ENCODE peak calls at places on chromosomes 5 and 9, in four cellular contexts. V, N, H and W are unnamed samples.
A peak's percentile ranks its signal among the peaks of the same experiment; 100 is the strongest.

GRCh38 chr9:132244582-132245455 is 83.0 kb downstream of the NTNG2 start:
- DNase-seq in V (no peak), N (no peak), H (no peak), W (no peak)

GRCh38 chr9:5626727-5627634 is 1.9 kb upstream of the RIC1 start:
- DNase-seq in V (no peak), N (peak; percentile 76), H (peak; percentile 94), W (no peak)

GRCh38 chr5:55306641-55307382 is 682 bp downstream of the DHX29 start:
- DNase-seq in V (peak; percentile 18), N (peak; percentile 32), H (no peak), W (peak; percentile 27)

GRCh38 chr9:129320575-129321311 is 142.7 kb upstream of the IER5L start:
- DNase-seq in V (peak; percentile 64), N (peak; percentile 53), H (peak; percentile 34), W (peak; percentile 63)

GRCh38 chr5:27778121-27778520 is 739.7 kb upstream of the CDH9 start:
- DNase-seq in V (no peak), N (no peak), H (no peak), W (no peak)

GRCh38 chr5:148443998-148444397 is 60.2 kb downstream of the FBXO38 start:
- DNase-seq in V (peak; percentile 45), N (peak; percentile 78), H (peak; percentile 3), W (peak; percentile 65)

GRCh38 chr5:149301744-149302380 is 30.2 kb downstream of the AFAP1L1 start:
- DNase-seq in V (no peak), N (no peak), H (no peak), W (no peak)

GRCh38 chr5:78757269-78758053 is 108.9 kb upstream of the LHFPL2 start:
- DNase-seq in V (no peak), N (peak; percentile 24), H (peak; percentile 66), W (peak; percentile 46)

GRCh38 chr5:39423331-39423751 is 1.4 kb downstream of the DAB2 start:
- DNase-seq in V (no peak), N (peak; percentile 57), H (no peak), W (no peak)
- TF ChIP-seq FOXK2 in V (no peak), N (no peak), H (no peak), W (no peak)

DNA sequence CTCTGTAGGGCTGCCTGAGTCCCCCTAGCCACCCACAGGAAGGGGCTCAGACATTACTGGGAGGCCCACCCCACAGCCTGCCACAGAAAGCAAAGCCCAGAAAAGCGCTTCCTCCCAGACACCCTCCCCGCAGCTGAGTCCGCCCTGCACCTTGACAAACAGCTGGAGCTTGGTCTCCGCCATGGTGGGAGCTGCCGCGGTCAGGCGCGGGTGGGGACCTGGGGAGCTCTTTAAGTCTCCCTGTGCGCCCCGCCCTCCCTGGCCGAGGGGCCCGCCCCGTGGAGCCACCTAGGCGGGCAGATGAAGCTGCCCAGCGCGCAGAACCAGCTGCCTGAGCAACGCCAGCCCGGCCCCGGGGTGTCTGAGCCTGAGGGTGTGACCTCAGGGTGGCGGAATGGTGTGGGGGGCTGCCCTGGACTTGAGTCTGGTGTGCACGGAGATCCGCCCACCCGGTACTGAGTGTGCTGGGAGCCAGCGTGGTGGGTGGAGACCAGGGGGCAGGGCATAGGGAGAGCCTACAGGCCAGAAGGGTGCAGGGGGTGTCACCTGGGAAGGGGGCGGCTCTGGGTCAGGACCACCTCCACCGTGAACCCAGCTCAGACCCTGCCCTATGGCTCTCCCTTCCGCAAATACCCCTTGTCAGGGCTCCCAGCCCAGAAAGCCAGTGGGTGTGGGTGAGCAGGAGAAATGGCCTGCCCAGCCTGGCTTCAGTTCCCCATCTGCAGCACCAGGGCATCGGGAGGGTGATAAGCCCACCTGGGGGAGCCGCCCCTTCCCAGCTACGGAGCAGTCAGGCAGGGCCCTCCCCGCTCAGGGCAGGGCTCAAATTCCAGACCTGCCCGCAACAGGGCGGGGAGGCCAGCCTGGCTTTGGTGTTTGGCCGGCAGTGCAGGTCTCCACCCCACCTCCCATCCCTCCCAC is at the start of gene CLIC3:
- DNase-seq in V (no peak), N (peak; percentile 79), H (no peak), W (peak; percentile 46)
- TF ChIP-seq FOXK2 in V (no peak), N (no peak), H (no peak), W (no peak)

GRCh38 chr5:131005963-131006684 is 158.9 kb downstream of the HINT1 start:
- DNase-seq in V (no peak), N (no peak), H (no peak), W (peak; percentile 15)
- TF ChIP-seq FOXK2 in V (no peak), N (no peak), H (no peak), W (no peak)

DNA sequence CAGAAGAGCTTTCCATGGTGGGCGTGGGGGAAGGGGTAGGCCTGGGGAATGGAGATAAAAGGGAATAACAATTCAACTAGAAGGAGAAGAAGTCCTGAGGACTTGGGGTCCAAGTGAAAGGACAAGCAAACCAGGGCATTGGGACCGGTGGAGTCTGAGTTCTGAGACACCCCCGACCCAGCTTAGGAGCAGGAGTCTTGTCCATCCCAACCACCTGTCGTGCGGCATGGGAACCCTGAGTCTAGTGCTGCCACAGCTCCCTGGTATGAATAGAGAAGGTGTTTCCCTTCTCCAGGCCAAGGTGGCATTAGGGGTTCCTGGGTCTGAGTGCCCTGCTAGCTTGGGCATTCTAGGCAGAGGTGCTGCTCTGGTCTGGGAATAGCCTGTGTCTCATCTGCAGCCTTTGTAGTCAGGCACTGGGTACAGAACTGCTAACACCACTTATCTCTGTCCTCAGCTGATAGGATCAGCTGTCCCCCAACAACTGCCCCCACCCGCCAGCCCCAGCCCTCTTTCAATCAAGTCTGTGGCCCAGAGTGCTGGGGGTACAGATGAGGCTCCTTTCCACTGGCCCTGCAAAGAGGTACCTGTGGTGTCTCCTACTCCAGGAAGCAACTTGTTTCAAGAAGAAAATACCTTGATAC is 9.9 kb downstream of the HNRNPAB start:
- DNase-seq in V (no peak), N (no peak), H (no peak), W (no peak)
- TF ChIP-seq FOXK2 in V (no peak), N (no peak), H (no peak), W (no peak)

GRCh38 chr9:107782789-107783188 is 293.2 kb upstream of the KLF4 start:
- DNase-seq in V (no peak), N (peak; percentile 29), H (no peak), W (no peak)

GRCh38 chr9:107786561-107786960 is 297.0 kb upstream of the KLF4 start:
- DNase-seq in V (no peak), N (no peak), H (no peak), W (no peak)

GRCh38 chr9:107782381-107782780 is 292.8 kb upstream of the KLF4 start:
- DNase-seq in V (no peak), N (no peak), H (no peak), W (no peak)

GRCh38 chr9:107789001-107789710 is 299.6 kb upstream of the KLF4 start:
- DNase-seq in V (no peak), N (peak; percentile 49), H (no peak), W (no peak)

GRCh38 chr9:107784235-107784958 is 294.8 kb upstream of the KLF4 start:
- DNase-seq in V (no peak), N (peak; percentile 97), H (no peak), W (no peak)
- TF ChIP-seq FOXK2 in V (no peak), N (peak; percentile 47), H (no peak), W (no peak)

GRCh38 chr5:102759289-102759688 is 4.2 kb downstream of the PAM start:
- DNase-seq in V (no peak), N (no peak), H (no peak), W (no peak)

GRCh38 chr5:102760815-102761214 is 5.7 kb downstream of the PAM start:
- DNase-seq in V (no peak), N (no peak), H (no peak), W (no peak)

GRCh38 chr5:102755691-102756371 is 726 bp downstream of the PAM start:
- DNase-seq in V (peak; percentile 56), N (peak; percentile 31), H (peak; percentile 57), W (peak; percentile 76)

GRCh38 chr5:102759700-102760099 is 4.6 kb downstream of the PAM start:
- DNase-seq in V (no peak), N (no peak), H (no peak), W (no peak)

GRCh38 chr5:102758576-102758975 is 3.5 kb downstream of the PAM start:
- DNase-seq in V (no peak), N (no peak), H (no peak), W (no peak)
- TF ChIP-seq FOXK2 in V (no peak), N (no peak), H (no peak), W (no peak)

GRCh38 chr9:93945400-93946337 is 9.5 kb downstream of the BARX1 start:
- DNase-seq in V (no peak), N (no peak), H (no peak), W (no peak)

GRCh38 chr9:93944011-93944410 is 11.1 kb downstream of the BARX1 start:
- DNase-seq in V (no peak), N (no peak), H (no peak), W (no peak)

GRCh38 chr9:93940951-93941350 is 14.2 kb downstream of the BARX1 start:
- DNase-seq in V (no peak), N (no peak), H (no peak), W (no peak)

GRCh38 chr9:93942176-93942575 is 13.0 kb downstream of the BARX1 start:
- DNase-seq in V (no peak), N (no peak), H (no peak), W (no peak)

DNA sequence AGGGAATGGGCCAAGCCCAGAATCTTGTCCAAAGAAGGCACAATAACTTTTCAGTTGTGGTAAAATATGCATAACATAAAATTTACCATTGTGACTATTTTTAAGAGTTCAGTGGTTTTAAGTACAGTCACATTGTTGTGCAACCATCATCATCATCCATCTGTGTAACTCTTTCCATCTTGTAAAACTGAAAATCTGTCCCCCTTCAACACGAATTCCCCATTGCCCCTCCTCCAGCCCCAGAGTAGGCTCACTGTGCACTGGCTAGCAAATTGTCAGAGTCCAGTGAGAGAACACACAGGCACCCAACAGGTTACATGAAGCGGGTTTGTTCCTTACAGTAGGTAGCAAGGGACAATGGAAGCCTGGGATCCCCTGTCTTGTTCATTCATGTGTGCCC is 13.7 kb downstream of the BARX1 start:
- DNase-seq in V (no peak), N (no peak), H (no peak), W (no peak)
- TF ChIP-seq FOXK2 in V (no peak), N (no peak), H (no peak), W (no peak)